ENCODE peak calls at places on chromosomes 7 and 10, in six cellular contexts. One of them, this sample, is unnamed.

GRCh38 chr10:13928362-13928921 is 341.7 kb downstream of the PRPF18 start:
- DNase-seq in activated CD4-positive, CD25-positive, alpha-beta regulatory T cell: no peak
- DNase-seq in A549: no peak
- DNase-seq in cardiac fibroblast: no peak
- DNase-seq in PC-3: no peak
- DNase-seq in dorsolateral prefrontal cortex: no peak
- DNase-seq in this sample: no peak

GRCh38 chr7:156027821-156028220 is 215.6 kb upstream of the SHH start:
- DNase-seq in activated CD4-positive, CD25-positive, alpha-beta regulatory T cell: no peak
- DNase-seq in A549: no peak
- DNase-seq in cardiac fibroblast: no peak
- DNase-seq in PC-3: no peak
- DNase-seq in dorsolateral prefrontal cortex: no peak
- DNase-seq in this sample: no peak

GRCh38 chr10:102831322-102832071 is 5.7 kb downstream of the CYP17A1 start:
- DNase-seq in activated CD4-positive, CD25-positive, alpha-beta regulatory T cell: no peak
- DNase-seq in A549: no peak
- DNase-seq in cardiac fibroblast: no peak
- DNase-seq in PC-3: no peak
- DNase-seq in dorsolateral prefrontal cortex: peak; percentile 56
- DNase-seq in this sample: no peak

GRCh38 chr7:36366649-36367560 is 22.8 kb upstream of the ANLN start:
- DNase-seq in activated CD4-positive, CD25-positive, alpha-beta regulatory T cell: peak; percentile 82
- DNase-seq in A549: peak; percentile 90
- DNase-seq in cardiac fibroblast: peak; percentile 79
- DNase-seq in PC-3: peak; percentile 92
- DNase-seq in dorsolateral prefrontal cortex: peak; percentile 93
- DNase-seq in this sample: peak; percentile 88

GRCh38 chr7:5689118-5689517 is 92.3 kb downstream of the RNF216 start:
- DNase-seq in activated CD4-positive, CD25-positive, alpha-beta regulatory T cell: no peak
- DNase-seq in A549: no peak
- DNase-seq in cardiac fibroblast: peak; percentile 79
- DNase-seq in PC-3: no peak
- DNase-seq in dorsolateral prefrontal cortex: no peak
- DNase-seq in this sample: no peak

GRCh38 chr7:50303082-50303893 is 1.2 kb upstream of the IKZF1 start:
- DNase-seq in activated CD4-positive, CD25-positive, alpha-beta regulatory T cell: no peak
- DNase-seq in A549: no peak
- DNase-seq in cardiac fibroblast: no peak
- DNase-seq in PC-3: no peak
- DNase-seq in dorsolateral prefrontal cortex: no peak
- DNase-seq in this sample: no peak

GRCh38 chr7:100477871-100478248 is 1.2 kb downstream of the TSC22D4 start:
- DNase-seq in activated CD4-positive, CD25-positive, alpha-beta regulatory T cell: no peak
- DNase-seq in A549: no peak
- DNase-seq in cardiac fibroblast: no peak
- DNase-seq in PC-3: no peak
- DNase-seq in dorsolateral prefrontal cortex: no peak
- DNase-seq in this sample: no peak

GRCh38 chr7:77244222-77244934 is 44.8 kb upstream of the FGL2 start:
- DNase-seq in activated CD4-positive, CD25-positive, alpha-beta regulatory T cell: no peak
- DNase-seq in A549: no peak
- DNase-seq in cardiac fibroblast: no peak
- DNase-seq in PC-3: peak; percentile 68
- DNase-seq in dorsolateral prefrontal cortex: no peak
- DNase-seq in this sample: no peak

GRCh38 chr7:1729183-1729582 is 59.1 kb downstream of the ELFN1 start:
- DNase-seq in activated CD4-positive, CD25-positive, alpha-beta regulatory T cell: no peak
- DNase-seq in A549: no peak
- DNase-seq in cardiac fibroblast: no peak
- DNase-seq in PC-3: no peak
- DNase-seq in dorsolateral prefrontal cortex: no peak
- DNase-seq in this sample: no peak

GRCh38 chr7:29641651-29642050 is 78.0 kb downstream of the PRR15 start:
- DNase-seq in activated CD4-positive, CD25-positive, alpha-beta regulatory T cell: no peak
- DNase-seq in A549: no peak
- DNase-seq in cardiac fibroblast: peak; percentile 35
- DNase-seq in PC-3: peak; percentile 11
- DNase-seq in dorsolateral prefrontal cortex: no peak
- DNase-seq in this sample: no peak

GRCh38 chr7:144437370-144438191 is 34.1 kb upstream of the NOBOX start:
- DNase-seq in activated CD4-positive, CD25-positive, alpha-beta regulatory T cell: peak; percentile 5
- DNase-seq in A549: peak; percentile 18
- DNase-seq in cardiac fibroblast: peak; percentile 87
- DNase-seq in PC-3: peak; percentile 88
- DNase-seq in dorsolateral prefrontal cortex: no peak
- DNase-seq in this sample: peak; percentile 23

GRCh38 chr7:15057272-15057671 is 154.7 kb upstream of the DGKB start:
- DNase-seq in activated CD4-positive, CD25-positive, alpha-beta regulatory T cell: no peak
- DNase-seq in A549: no peak
- DNase-seq in cardiac fibroblast: no peak
- DNase-seq in PC-3: no peak
- DNase-seq in dorsolateral prefrontal cortex: no peak
- DNase-seq in this sample: no peak

GRCh38 chr7:18532813-18533212 is 37.3 kb downstream of the HDAC9 start:
- DNase-seq in activated CD4-positive, CD25-positive, alpha-beta regulatory T cell: no peak
- DNase-seq in A549: no peak
- DNase-seq in cardiac fibroblast: no peak
- DNase-seq in PC-3: no peak
- DNase-seq in dorsolateral prefrontal cortex: no peak
- DNase-seq in this sample: no peak

GRCh38 chr7:95331004-95331337 is 6.6 kb upstream of the PON1 start:
- DNase-seq in activated CD4-positive, CD25-positive, alpha-beta regulatory T cell: no peak
- DNase-seq in A549: no peak
- DNase-seq in cardiac fibroblast: no peak
- DNase-seq in PC-3: no peak
- DNase-seq in dorsolateral prefrontal cortex: no peak
- DNase-seq in this sample: no peak

GRCh38 chr7:2118056-2118455 is 114.7 kb downstream of the MAD1L1 start:
- DNase-seq in activated CD4-positive, CD25-positive, alpha-beta regulatory T cell: no peak
- DNase-seq in A549: no peak
- DNase-seq in cardiac fibroblast: no peak
- DNase-seq in PC-3: no peak
- DNase-seq in dorsolateral prefrontal cortex: no peak
- DNase-seq in this sample: no peak

GRCh38 chr7:4003536-4003935 is 678.6 kb upstream of the FOXK1 start:
- DNase-seq in activated CD4-positive, CD25-positive, alpha-beta regulatory T cell: no peak
- DNase-seq in A549: no peak
- DNase-seq in cardiac fibroblast: no peak
- DNase-seq in PC-3: no peak
- DNase-seq in dorsolateral prefrontal cortex: no peak
- DNase-seq in this sample: no peak

GRCh38 chr10:46524471-46525176 is 31.8 kb downstream of the GPRIN2 start:
- DNase-seq in activated CD4-positive, CD25-positive, alpha-beta regulatory T cell: no peak
- DNase-seq in A549: peak; percentile 100
- DNase-seq in cardiac fibroblast: peak; percentile 86
- DNase-seq in PC-3: peak; percentile 77
- DNase-seq in dorsolateral prefrontal cortex: peak; percentile 47
- DNase-seq in this sample: no peak

GRCh38 chr10:95697429-95697828 is 3.7 kb upstream of the TCTN3 start:
- DNase-seq in activated CD4-positive, CD25-positive, alpha-beta regulatory T cell: no peak
- DNase-seq in A549: no peak
- DNase-seq in cardiac fibroblast: no peak
- DNase-seq in PC-3: no peak
- DNase-seq in dorsolateral prefrontal cortex: no peak
- DNase-seq in this sample: no peak

GRCh38 chr10:97318772-97319651 is at the start of gene FRAT1:
- DNase-seq in activated CD4-positive, CD25-positive, alpha-beta regulatory T cell: peak; percentile 79
- DNase-seq in A549: peak; percentile 82
- DNase-seq in cardiac fibroblast: peak; percentile 91
- DNase-seq in PC-3: peak; percentile 80
- DNase-seq in dorsolateral prefrontal cortex: peak; percentile 91
- DNase-seq in this sample: peak; percentile 90

This sample was measured in central memory CD8-positive, alpha-beta T cell.